ENCODE peak calls at places on chromosomes 3 and 15, in five cellular contexts. A is mammary epithelial cell, P is neural progenitor cell, Q is HCT116, G is H1. S is an unnamed sample.

GRCh38 chr3:90031121-90031520 is 923.7 kb downstream of the EPHA3 start:
- DNase-seq in G (no peak), P (no peak), Q (no peak), A (no peak), S (no peak)

GRCh38 chr3:146218880-146219866 is 31.7 kb downstream of the PLSCR4 start:
- DNase-seq in P (peak), G (no peak), Q (no peak), A (no peak), S (peak)

GRCh38 chr3:129122697-129123055 is 1.1 kb upstream of the RAB43 start:
- DNase-seq in Q (no peak), A (no peak), P (no peak), G (no peak), S (peak)

GRCh38 chr3:31542246-31542645 is 9.5 kb downstream of the STT3B start:
- DNase-seq in Q (no peak), G (no peak), A (no peak), P (no peak), S (no peak)

GRCh38 chr15:45604321-45604720 is 17.1 kb downstream of the BLOC1S6 start:
- DNase-seq in P (no peak), Q (no peak), G (no peak), A (no peak), S (peak)

GRCh38 chr3:180700941-180701340 is 21.7 kb upstream of the CCDC39 start:
- DNase-seq in A (peak), G (no peak), Q (no peak), P (no peak), S (peak)

GRCh38 chr3:149792485-149793270 is at the start of gene ANKUB1:
- DNase-seq in A (peak), P (no peak), G (no peak), Q (no peak), S (no peak)

GRCh38 chr3:73384091-73384906 is 240.4 kb downstream of the PDZRN3 start:
- DNase-seq in G (no peak), P (no peak), Q (no peak), A (no peak), S (no peak)

GRCh38 chr3:150755902-150756301 is 7.1 kb downstream of the SIAH2 start:
- DNase-seq in P (no peak), Q (no peak), G (no peak), A (no peak), S (peak)

GRCh38 chr3:58693929-58694850 is 27.6 kb upstream of the FAM3D start:
- DNase-seq in Q (no peak), G (no peak), A (no peak), P (no peak), S (no peak)

GRCh38 chr3:33687406-33688010 is 30.5 kb downstream of the CLASP2 start:
- DNase-seq in Q (no peak), G (no peak), P (no peak), A (peak), S (peak)

GRCh38 chr3:63135362-63135761 is 142.7 kb upstream of the SYNPR start:
- DNase-seq in Q (no peak), A (no peak), G (no peak), P (peak), S (peak)

GRCh38 chr3:53269888-53270880 is 14.4 kb upstream of the TKT start:
- DNase-seq in A (peak), P (peak), Q (peak), G (peak), S (peak)

GRCh38 chr15:41843571-41843970 is 4.9 kb downstream of the PLA2G4B start:
- DNase-seq in Q (no peak), G (no peak), A (no peak), P (no peak), S (no peak)

GRCh38 chr3:44624696-44625528 is at the start of gene ZNF197:
- DNase-seq in Q (peak), G (peak), P (peak), A (peak), S (peak)

GRCh38 chr3:14472471-14473351 is 67.4 kb downstream of the GRIP2 start:
- DNase-seq in Q (peak), A (peak), P (no peak), G (no peak), S (peak)

GRCh38 chr3:162134571-162134970 is 638.0 kb downstream of the OTOL1 start:
- DNase-seq in Q (no peak), A (no peak), G (no peak), P (no peak), S (no peak)

GRCh38 chr3:9965200-9965875 is 13.1 kb upstream of the PRRT3 start:
- DNase-seq in A (no peak), Q (no peak), G (no peak), P (no peak), S (no peak)

GRCh38 chr3:113981803-113982202 is 34.0 kb downstream of the ZDHHC23 start:
- DNase-seq in Q (no peak), G (no peak), A (no peak), P (no peak), S (no peak)

GRCh38 chr3:195151866-195152526 is 119.0 kb downstream of the XXYLT1 start:
- DNase-seq in Q (peak), G (no peak), P (no peak), A (peak), S (peak)

GRCh38 chr15:29853211-29853987 is 31.1 kb upstream of the TJP1 start:
- DNase-seq in Q (no peak), P (no peak), A (no peak), G (no peak), S (no peak)

GRCh38 chr15:31477851-31478250 is 151.2 kb downstream of the KLF13 start:
- DNase-seq in Q (no peak), P (no peak), G (no peak), A (no peak), S (no peak)

GRCh38 chr3:124083990-124084389 is 92.1 kb upstream of the ROPN1 start:
- DNase-seq in A (no peak), P (no peak), Q (no peak), G (no peak), S (no peak)

GRCh38 chr3:123401836-123402530 is 46.9 kb downstream of the ADCY5 start:
- DNase-seq in P (no peak), G (no peak), Q (no peak), A (no peak), S (no peak)

GRCh38 chr3:172341482-172342059 is 106.7 kb downstream of the GHSR start:
- DNase-seq in A (peak), Q (peak), G (no peak), P (peak), S (peak)

GRCh38 chr3:33236005-33236404 is 17.4 kb upstream of the SUSD5 start:
- DNase-seq in G (no peak), A (no peak), Q (no peak), P (no peak), S (no peak)

GRCh38 chr3:195117978-195118581 is 152.9 kb downstream of the XXYLT1 start:
- DNase-seq in Q (peak), G (no peak), P (no peak), A (peak), S (no peak)

GRCh38 chr3:44914936-44915335 is 40.5 kb downstream of the TGM4 start:
- DNase-seq in G (no peak), P (peak), Q (no peak), A (no peak), S (peak)

GRCh38 chr3:178083906-178084823 is 452.1 kb upstream of the KCNMB2 start:
- DNase-seq in Q (peak), G (no peak), A (no peak), P (peak), S (no peak)

GRCh38 chr15:31223478-31224350 is 102.9 kb upstream of the KLF13 start:
- DNase-seq in Q (no peak), A (no peak), P (no peak), G (peak), S (no peak)

GRCh38 chr15:56524915-56525314 is 60.0 kb upstream of the MNS1 start:
- DNase-seq in A (peak), G (no peak), P (no peak), Q (no peak), S (peak)

GRCh38 chr3:128879991-128880390 is 571 bp downstream of the ACAD9 start:
- DNase-seq in A (no peak), G (no peak), P (no peak), Q (no peak), S (no peak)

GRCh38 chr3:157176108-157176507 is 16.2 kb upstream of the CCNL1 start:
- DNase-seq in A (no peak), P (no peak), G (no peak), Q (no peak), S (peak)

GRCh38 chr3:181698263-181698944 is 13.3 kb upstream of the SOX2 start:
- DNase-seq in G (no peak), A (peak), Q (no peak), P (no peak), S (no peak)

GRCh38 chr3:30750967-30751366 is 143.5 kb downstream of the GADL1 start:
- DNase-seq in P (peak), A (no peak), Q (no peak), G (peak), S (no peak)

GRCh38 chr3:133077688-133078087 is 39.5 kb downstream of the TMEM108 start:
- DNase-seq in Q (no peak), G (no peak), A (no peak), P (no peak), S (no peak)

GRCh38 chr3:126125341-126125740 is 41.4 kb upstream of the SLC41A3 start:
- DNase-seq in Q (no peak), G (no peak), P (no peak), A (no peak), S (no peak)

DNA sequence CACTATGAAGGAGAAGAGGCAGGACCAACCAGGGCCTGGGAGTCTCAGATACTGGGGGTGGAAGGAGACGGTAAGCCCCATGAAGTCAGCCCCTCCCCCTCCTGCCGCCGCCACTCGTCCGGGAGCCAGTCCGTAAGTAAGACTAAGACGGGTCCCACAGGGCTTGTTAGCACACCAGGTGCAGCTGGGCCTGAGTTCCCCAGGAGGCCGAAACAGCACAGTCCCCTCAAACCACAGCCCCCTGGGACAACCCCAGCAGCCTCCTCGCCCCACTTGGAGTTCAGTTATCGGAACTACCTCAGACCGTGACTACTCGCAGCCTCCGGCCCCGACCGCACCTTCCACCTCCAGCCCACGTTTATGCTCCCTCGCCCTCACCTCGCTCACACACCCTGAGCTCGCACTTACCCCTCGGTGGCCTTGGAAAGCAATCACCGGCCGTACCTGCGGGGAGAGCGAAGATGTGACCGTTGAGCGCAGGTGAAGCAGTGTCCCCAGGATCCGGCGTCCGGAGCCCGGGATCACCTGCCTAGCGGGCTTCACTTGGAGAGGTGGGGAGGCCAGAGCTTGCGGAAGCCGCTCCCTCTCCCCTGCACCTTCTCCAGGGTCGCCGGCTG is 557 bp downstream of the ELL3 start:
- DNase-seq in P (peak), G (peak), Q (no peak), A (no peak), S (no peak)
- H3K4me2 ChIP-seq in P (peak), G (peak), Q (peak), A (peak), S (peak)

GRCh38 chr15:48389701-48390143 is 58.5 kb downstream of the DUT start:
- DNase-seq in Q (no peak), P (no peak), G (peak), A (no peak), S (peak)

GRCh38 chr15:48391950-48392349 is 60.7 kb downstream of the DUT start:
- DNase-seq in Q (no peak), G (no peak), A (no peak), P (no peak), S (no peak)

GRCh38 chr15:48392356-48392755 is 61.1 kb downstream of the DUT start:
- DNase-seq in A (no peak), P (no peak), G (no peak), Q (no peak), S (peak)

GRCh38 chr15:48388017-48388936 is 57.0 kb downstream of the DUT start:
- DNase-seq in G (peak), P (no peak), Q (no peak), A (no peak), S (peak)

GRCh38 chr15:48388937-48389309 is 57.7 kb downstream of the DUT start:
- DNase-seq in A (no peak), P (no peak), Q (no peak), G (no peak), S (peak)
- H2AFZ ChIP-seq in A (no peak), P (no peak), Q (no peak), G (no peak), S (no peak)

GRCh38 chr15:73928241-73928579 is 1.9 kb downstream of the LOXL1 start:
- DNase-seq in P (no peak), A (no peak), G (no peak), Q (no peak), S (no peak)

GRCh38 chr15:73927476-73928240 is 1.4 kb downstream of the LOXL1 start:
- DNase-seq in A (peak), G (peak), P (peak), Q (peak), S (peak)

GRCh38 chr15:73928971-73929627 is 2.8 kb downstream of the LOXL1 start:
- DNase-seq in P (peak), Q (no peak), G (no peak), A (no peak), S (peak)

GRCh38 chr15:73926191-73927002 is at the start of gene LOXL1:
- DNase-seq in Q (peak), G (peak), P (peak), A (peak), S (peak)

GRCh38 chr15:73927003-73927475 is 777 bp downstream of the LOXL1 start:
- DNase-seq in G (peak), Q (peak), P (peak), A (no peak), S (peak)
- TF ChIP-seq EZH2 in G (peak), Q (no peak), P (no peak), A (no peak), S (no peak)

DNA sequence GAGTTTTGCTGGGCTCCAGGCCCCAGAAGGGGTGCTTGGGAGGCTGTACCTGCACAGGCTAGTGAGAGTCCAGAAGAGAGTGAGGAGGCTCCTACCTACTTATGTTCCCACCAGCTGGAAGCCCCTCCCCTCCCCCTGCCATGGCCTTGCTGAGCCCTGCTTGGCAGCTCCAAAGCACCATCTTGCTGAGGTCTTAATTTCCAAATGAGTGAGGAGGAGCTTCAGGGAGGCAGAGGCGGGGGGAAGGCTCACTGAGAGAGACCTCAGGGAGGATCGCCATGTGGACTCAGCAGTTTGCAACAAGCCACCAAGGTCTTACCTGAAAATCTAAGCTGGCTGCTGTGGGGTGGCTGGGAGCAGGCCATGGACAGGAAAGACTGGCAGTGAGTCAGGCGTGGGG is 8.7 kb upstream of the CACNA2D2 start:
- DNase-seq in Q (no peak), P (no peak), G (no peak), A (no peak), S (no peak)
- H3K4me2 ChIP-seq in Q (no peak), P (no peak), G (no peak), A (no peak), S (no peak)

DNA sequence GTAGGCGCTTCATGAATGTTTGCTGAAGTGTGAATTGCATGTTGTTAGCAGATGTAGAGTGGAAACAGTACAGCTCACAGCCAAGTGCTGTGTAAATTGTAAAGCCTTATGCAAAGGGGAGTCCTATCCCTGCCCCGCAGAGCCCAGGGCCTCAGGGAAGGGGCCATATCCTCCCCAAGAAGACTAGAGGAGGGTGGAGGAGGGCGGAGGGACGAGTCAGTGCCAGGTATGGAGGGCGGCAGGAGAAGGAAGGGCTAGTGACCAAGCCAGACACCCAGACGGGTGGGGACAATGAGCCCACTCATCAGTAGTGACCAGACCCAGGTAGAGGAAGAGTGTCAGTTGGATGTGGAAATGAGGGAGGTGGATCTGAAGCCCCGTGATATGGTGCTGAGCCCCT is 45.2 kb downstream of the ZNF710 start:
- DNase-seq in Q (no peak), G (no peak), P (no peak), A (no peak), S (no peak)
- H2AFZ ChIP-seq in Q (no peak), G (no peak), P (no peak), A (peak), S (no peak)

GRCh38 chr15:74130089-74130848 is at the start of gene ISLR2:
- DNase-seq in P (peak), G (no peak), A (no peak), Q (no peak), S (peak)

GRCh38 chr15:74128785-74129350 is 1.5 kb upstream of the ISLR2 start:
- DNase-seq in Q (no peak), G (peak), P (peak), A (no peak), S (no peak)

GRCh38 chr15:74127954-74128784 is 2.2 kb upstream of the ISLR2 start:
- DNase-seq in P (peak), Q (no peak), G (peak), A (peak), S (peak)

GRCh38 chr15:74130849-74131617 is 647 bp downstream of the ISLR2 start:
- DNase-seq in Q (no peak), G (no peak), A (no peak), P (no peak), S (no peak)

GRCh38 chr15:74129411-74130088 is 836 bp upstream of the ISLR2 start:
- DNase-seq in P (peak), G (peak), A (no peak), Q (no peak), S (peak)
- TF ChIP-seq EZH2 in P (peak), G (peak), A (peak), Q (no peak), S (peak)